ENCODE peak calls at places on chromosomes 7 and 10, in nine cellular contexts. One of them, this sample, is unnamed.

GRCh38 chr10:119669975-119670640 is 18.9 kb downstream of the BAG3 start:
- DNase-seq in OCI-LY7: no peak
- DNase-seq in B cell: no peak
- DNase-seq in RWPE1: no peak
- DNase-seq in NCI-H187: no peak
- DNase-seq in NCI-H1105: no peak
- DNase-seq in stimulated activated CD8-positive, alpha-beta memory T cell treated with anti-CD3 and anti-CD28 coated beads, Interleukin-15, amount 100 ng/mL, for 24 hours: no peak
- DNase-seq in activated T-cell treated with anti-CD3 and anti-CD28 coated beads, Interleukin-2, amount 50 U/mL, for 72 hours: no peak
- DNase-seq in IMR-90: no peak
- DNase-seq in this sample: no peak

GRCh38 chr7:7321681-7322080 is 139.3 kb downstream of the C1GALT1 start:
- DNase-seq in OCI-LY7: peak
- DNase-seq in stimulated activated CD8-positive, alpha-beta memory T cell treated with anti-CD3 and anti-CD28 coated beads, Interleukin-15, amount 100 ng/mL, for 24 hours: no peak
- DNase-seq in B cell: peak
- DNase-seq in RWPE1: peak
- DNase-seq in activated T-cell treated with anti-CD3 and anti-CD28 coated beads, Interleukin-2, amount 50 U/mL, for 72 hours: no peak
- DNase-seq in NCI-H187: peak
- DNase-seq in IMR-90: no peak
- DNase-seq in NCI-H1105: no peak
- DNase-seq in this sample: no peak

GRCh38 chr10:79079490-79080355 is 11.0 kb downstream of the ZMIZ1 start:
- DNase-seq in IMR-90: peak
- DNase-seq in activated T-cell treated with anti-CD3 and anti-CD28 coated beads, Interleukin-2, amount 50 U/mL, for 72 hours: no peak
- DNase-seq in NCI-H187: no peak
- DNase-seq in B cell: no peak
- DNase-seq in NCI-H1105: no peak
- DNase-seq in stimulated activated CD8-positive, alpha-beta memory T cell treated with anti-CD3 and anti-CD28 coated beads, Interleukin-15, amount 100 ng/mL, for 24 hours: no peak
- DNase-seq in OCI-LY7: no peak
- DNase-seq in RWPE1: no peak
- DNase-seq in this sample: no peak

GRCh38 chr10:15046626-15047025 is 2.9 kb downstream of the OLAH start:
- DNase-seq in activated T-cell treated with anti-CD3 and anti-CD28 coated beads, Interleukin-2, amount 50 U/mL, for 72 hours: no peak
- DNase-seq in RWPE1: no peak
- DNase-seq in NCI-H1105: no peak
- DNase-seq in OCI-LY7: no peak
- DNase-seq in stimulated activated CD8-positive, alpha-beta memory T cell treated with anti-CD3 and anti-CD28 coated beads, Interleukin-15, amount 100 ng/mL, for 24 hours: no peak
- DNase-seq in IMR-90: peak
- DNase-seq in NCI-H187: no peak
- DNase-seq in B cell: no peak
- DNase-seq in this sample: no peak

GRCh38 chr10:118595598-118596425 is at the start of gene PRLHR:
- DNase-seq in B cell: peak
- DNase-seq in IMR-90: peak
- DNase-seq in RWPE1: peak
- DNase-seq in OCI-LY7: no peak
- DNase-seq in stimulated activated CD8-positive, alpha-beta memory T cell treated with anti-CD3 and anti-CD28 coated beads, Interleukin-15, amount 100 ng/mL, for 24 hours: no peak
- DNase-seq in activated T-cell treated with anti-CD3 and anti-CD28 coated beads, Interleukin-2, amount 50 U/mL, for 72 hours: peak
- DNase-seq in NCI-H187: peak
- DNase-seq in NCI-H1105: no peak
- DNase-seq in this sample: peak

GRCh38 chr7:56091591-56091990 is 1.2 kb downstream of the PHKG1 start:
- DNase-seq in B cell: no peak
- DNase-seq in activated T-cell treated with anti-CD3 and anti-CD28 coated beads, Interleukin-2, amount 50 U/mL, for 72 hours: no peak
- DNase-seq in OCI-LY7: no peak
- DNase-seq in IMR-90: no peak
- DNase-seq in NCI-H1105: no peak
- DNase-seq in stimulated activated CD8-positive, alpha-beta memory T cell treated with anti-CD3 and anti-CD28 coated beads, Interleukin-15, amount 100 ng/mL, for 24 hours: no peak
- DNase-seq in NCI-H187: no peak
- DNase-seq in RWPE1: no peak
- DNase-seq in this sample: no peak

GRCh38 chr7:21767300-21767900 is 178.3 kb downstream of the CDCA7L start:
- DNase-seq in NCI-H1105: peak
- DNase-seq in NCI-H187: peak
- DNase-seq in B cell: peak
- DNase-seq in OCI-LY7: peak
- DNase-seq in stimulated activated CD8-positive, alpha-beta memory T cell treated with anti-CD3 and anti-CD28 coated beads, Interleukin-15, amount 100 ng/mL, for 24 hours: no peak
- DNase-seq in activated T-cell treated with anti-CD3 and anti-CD28 coated beads, Interleukin-2, amount 50 U/mL, for 72 hours: peak
- DNase-seq in RWPE1: peak
- DNase-seq in IMR-90: peak
- DNase-seq in this sample: peak

GRCh38 chr10:126387931-126388911 is at the start of gene ADAM12:
- DNase-seq in RWPE1: no peak
- DNase-seq in NCI-H187: no peak
- DNase-seq in IMR-90: peak
- DNase-seq in stimulated activated CD8-positive, alpha-beta memory T cell treated with anti-CD3 and anti-CD28 coated beads, Interleukin-15, amount 100 ng/mL, for 24 hours: no peak
- DNase-seq in B cell: no peak
- DNase-seq in OCI-LY7: no peak
- DNase-seq in NCI-H1105: no peak
- DNase-seq in activated T-cell treated with anti-CD3 and anti-CD28 coated beads, Interleukin-2, amount 50 U/mL, for 72 hours: peak
- DNase-seq in this sample: no peak

GRCh38 chr10:60511823-60512222 is 122.1 kb upstream of the ANK3 start:
- DNase-seq in B cell: no peak
- DNase-seq in stimulated activated CD8-positive, alpha-beta memory T cell treated with anti-CD3 and anti-CD28 coated beads, Interleukin-15, amount 100 ng/mL, for 24 hours: no peak
- DNase-seq in IMR-90: no peak
- DNase-seq in activated T-cell treated with anti-CD3 and anti-CD28 coated beads, Interleukin-2, amount 50 U/mL, for 72 hours: no peak
- DNase-seq in NCI-H187: no peak
- DNase-seq in RWPE1: no peak
- DNase-seq in NCI-H1105: no peak
- DNase-seq in OCI-LY7: no peak
- DNase-seq in this sample: no peak

GRCh38 chr7:46554688-46555422 is 633.8 kb upstream of the IGFBP3 start:
- DNase-seq in stimulated activated CD8-positive, alpha-beta memory T cell treated with anti-CD3 and anti-CD28 coated beads, Interleukin-15, amount 100 ng/mL, for 24 hours: no peak
- DNase-seq in RWPE1: no peak
- DNase-seq in activated T-cell treated with anti-CD3 and anti-CD28 coated beads, Interleukin-2, amount 50 U/mL, for 72 hours: no peak
- DNase-seq in OCI-LY7: no peak
- DNase-seq in NCI-H1105: no peak
- DNase-seq in NCI-H187: no peak
- DNase-seq in IMR-90: peak
- DNase-seq in B cell: no peak
- DNase-seq in this sample: no peak

GRCh38 chr7:3120513-3120912 is 76.8 kb upstream of the CARD11 start:
- DNase-seq in RWPE1: no peak
- DNase-seq in stimulated activated CD8-positive, alpha-beta memory T cell treated with anti-CD3 and anti-CD28 coated beads, Interleukin-15, amount 100 ng/mL, for 24 hours: no peak
- DNase-seq in OCI-LY7: peak
- DNase-seq in NCI-H1105: no peak
- DNase-seq in IMR-90: no peak
- DNase-seq in NCI-H187: no peak
- DNase-seq in B cell: no peak
- DNase-seq in activated T-cell treated with anti-CD3 and anti-CD28 coated beads, Interleukin-2, amount 50 U/mL, for 72 hours: no peak
- DNase-seq in this sample: peak

GRCh38 chr7:109479388-109479787 is 909.7 kb downstream of the DNAJB9 start:
- DNase-seq in B cell: no peak
- DNase-seq in stimulated activated CD8-positive, alpha-beta memory T cell treated with anti-CD3 and anti-CD28 coated beads, Interleukin-15, amount 100 ng/mL, for 24 hours: no peak
- DNase-seq in OCI-LY7: no peak
- DNase-seq in RWPE1: no peak
- DNase-seq in NCI-H187: no peak
- DNase-seq in NCI-H1105: no peak
- DNase-seq in activated T-cell treated with anti-CD3 and anti-CD28 coated beads, Interleukin-2, amount 50 U/mL, for 72 hours: no peak
- DNase-seq in IMR-90: no peak
- DNase-seq in this sample: no peak

GRCh38 chr7:137399827-137400823 is 56.6 kb upstream of the PTN start:
- DNase-seq in OCI-LY7: no peak
- DNase-seq in NCI-H1105: no peak
- DNase-seq in RWPE1: no peak
- DNase-seq in stimulated activated CD8-positive, alpha-beta memory T cell treated with anti-CD3 and anti-CD28 coated beads, Interleukin-15, amount 100 ng/mL, for 24 hours: no peak
- DNase-seq in B cell: no peak
- DNase-seq in activated T-cell treated with anti-CD3 and anti-CD28 coated beads, Interleukin-2, amount 50 U/mL, for 72 hours: no peak
- DNase-seq in IMR-90: peak
- DNase-seq in NCI-H187: no peak
- DNase-seq in this sample: no peak

GRCh38 chr10:117391436-117392205 is 16.4 kb upstream of the PDZD8 start:
- DNase-seq in NCI-H187: no peak
- DNase-seq in RWPE1: no peak
- DNase-seq in IMR-90: peak
- DNase-seq in B cell: no peak
- DNase-seq in stimulated activated CD8-positive, alpha-beta memory T cell treated with anti-CD3 and anti-CD28 coated beads, Interleukin-15, amount 100 ng/mL, for 24 hours: no peak
- DNase-seq in NCI-H1105: no peak
- DNase-seq in OCI-LY7: no peak
- DNase-seq in activated T-cell treated with anti-CD3 and anti-CD28 coated beads, Interleukin-2, amount 50 U/mL, for 72 hours: no peak
- DNase-seq in this sample: no peak

GRCh38 chr7:158783595-158783994 is 45.7 kb downstream of the ESYT2 start:
- DNase-seq in NCI-H187: no peak
- DNase-seq in activated T-cell treated with anti-CD3 and anti-CD28 coated beads, Interleukin-2, amount 50 U/mL, for 72 hours: no peak
- DNase-seq in stimulated activated CD8-positive, alpha-beta memory T cell treated with anti-CD3 and anti-CD28 coated beads, Interleukin-15, amount 100 ng/mL, for 24 hours: no peak
- DNase-seq in NCI-H1105: no peak
- DNase-seq in B cell: no peak
- DNase-seq in IMR-90: no peak
- DNase-seq in RWPE1: no peak
- DNase-seq in OCI-LY7: no peak
- DNase-seq in this sample: no peak

GRCh38 chr10:80443531-80443974 is 10.6 kb upstream of the TSPAN14 start:
- DNase-seq in B cell: no peak
- DNase-seq in stimulated activated CD8-positive, alpha-beta memory T cell treated with anti-CD3 and anti-CD28 coated beads, Interleukin-15, amount 100 ng/mL, for 24 hours: no peak
- DNase-seq in NCI-H187: no peak
- DNase-seq in activated T-cell treated with anti-CD3 and anti-CD28 coated beads, Interleukin-2, amount 50 U/mL, for 72 hours: no peak
- DNase-seq in OCI-LY7: peak
- DNase-seq in RWPE1: no peak
- DNase-seq in IMR-90: no peak
- DNase-seq in NCI-H1105: no peak
- DNase-seq in this sample: peak

GRCh38 chr7:112399501-112399900 is 50.8 kb upstream of the IFRD1 start:
- DNase-seq in activated T-cell treated with anti-CD3 and anti-CD28 coated beads, Interleukin-2, amount 50 U/mL, for 72 hours: no peak
- DNase-seq in OCI-LY7: no peak
- DNase-seq in stimulated activated CD8-positive, alpha-beta memory T cell treated with anti-CD3 and anti-CD28 coated beads, Interleukin-15, amount 100 ng/mL, for 24 hours: no peak
- DNase-seq in RWPE1: no peak
- DNase-seq in NCI-H1105: no peak
- DNase-seq in B cell: no peak
- DNase-seq in NCI-H187: no peak
- DNase-seq in IMR-90: peak
- DNase-seq in this sample: no peak

GRCh38 chr10:52064084-52064845 is 249.8 kb upstream of the DKK1 start:
- DNase-seq in NCI-H187: no peak
- DNase-seq in B cell: no peak
- DNase-seq in IMR-90: no peak
- DNase-seq in stimulated activated CD8-positive, alpha-beta memory T cell treated with anti-CD3 and anti-CD28 coated beads, Interleukin-15, amount 100 ng/mL, for 24 hours: no peak
- DNase-seq in OCI-LY7: no peak
- DNase-seq in activated T-cell treated with anti-CD3 and anti-CD28 coated beads, Interleukin-2, amount 50 U/mL, for 72 hours: no peak
- DNase-seq in RWPE1: no peak
- DNase-seq in NCI-H1105: no peak
- DNase-seq in this sample: no peak

GRCh38 chr7:132112632-132113031 is 463.6 kb downstream of the PLXNA4 start:
- DNase-seq in RWPE1: no peak
- DNase-seq in activated T-cell treated with anti-CD3 and anti-CD28 coated beads, Interleukin-2, amount 50 U/mL, for 72 hours: no peak
- DNase-seq in OCI-LY7: no peak
- DNase-seq in stimulated activated CD8-positive, alpha-beta memory T cell treated with anti-CD3 and anti-CD28 coated beads, Interleukin-15, amount 100 ng/mL, for 24 hours: no peak
- DNase-seq in NCI-H1105: no peak
- DNase-seq in B cell: no peak
- DNase-seq in IMR-90: no peak
- DNase-seq in NCI-H187: no peak
- DNase-seq in this sample: no peak